ENCODE peak calls at places on chromosome 9, in nine cellular contexts. Q, E, L, V, H, T, M, G and P are unnamed samples.

GRCh38 chr9:75053869-75054268 is 25.8 kb upstream of the CARNMT1 start:
- DNase-seq in Q (no peak), E (no peak), L (no peak), V (no peak), H (no peak), T (no peak), M (peak; percentile 86), G (no peak), P (no peak)

GRCh38 chr9:115300116-115300515 is 182.2 kb upstream of the TNC start:
- DNase-seq in Q (no peak), E (no peak), L (no peak), V (no peak), H (no peak), T (no peak), M (no peak), G (no peak), P (no peak)

GRCh38 chr9:122314193-122314592 is 49.5 kb downstream of the MRRF start:
- DNase-seq in Q (no peak), E (no peak), L (no peak), V (no peak), H (no peak), T (no peak), M (no peak), G (no peak), P (no peak)

GRCh38 chr9:136539427-136540412 is 6.1 kb downstream of the NOTCH1 start:
- DNase-seq in Q (no peak), E (no peak), L (peak; percentile 83), V (no peak), H (peak; percentile 97), T (peak; percentile 69), M (peak; percentile 94), G (peak; percentile 79), P (peak; percentile 86)

GRCh38 chr9:113993838-113994540 is 84.1 kb downstream of the AMBP start:
- DNase-seq in Q (no peak), E (no peak), L (peak; percentile 95), V (peak; percentile 67), H (peak; percentile 89), T (peak; percentile 86), M (no peak), G (peak; percentile 28), P (peak; percentile 93)

GRCh38 chr9:132965478-132965877 is 13.0 kb upstream of the GFI1B start:
- DNase-seq in Q (no peak), E (no peak), L (no peak), V (no peak), H (no peak), T (no peak), M (no peak), G (no peak), P (no peak)

GRCh38 chr9:113621309-113621791 is 157.8 kb downstream of the RGS3 start:
- DNase-seq in Q (no peak), E (no peak), L (no peak), V (peak; percentile 93), H (peak; percentile 89), T (no peak), M (no peak), G (peak; percentile 59), P (peak; percentile 93)

GRCh38 chr9:111301195-111301594 is 28.8 kb downstream of the OR2K2 start:
- DNase-seq in Q (no peak), E (no peak), L (no peak), V (peak; percentile 67), H (no peak), T (no peak), M (no peak), G (no peak), P (no peak)

GRCh38 chr9:96688215-96688614 is 33.1 kb upstream of the PRXL2C start:
- DNase-seq in Q (no peak), E (no peak), L (no peak), V (no peak), H (no peak), T (no peak), M (no peak), G (no peak), P (no peak)

GRCh38 chr9:96691326-96691725 is 36.2 kb upstream of the PRXL2C start:
- DNase-seq in Q (no peak), E (no peak), L (no peak), V (no peak), H (no peak), T (no peak), M (no peak), G (no peak), P (no peak)

GRCh38 chr9:96680812-96681499 is 25.8 kb upstream of the PRXL2C start:
- DNase-seq in Q (no peak), E (no peak), L (no peak), V (no peak), H (no peak), T (no peak), M (no peak), G (no peak), P (no peak)

GRCh38 chr9:96688745-96689464 is 33.8 kb upstream of the PRXL2C start:
- DNase-seq in Q (no peak), E (no peak), L (no peak), V (no peak), H (no peak), T (no peak), M (no peak), G (no peak), P (no peak)

DNA sequence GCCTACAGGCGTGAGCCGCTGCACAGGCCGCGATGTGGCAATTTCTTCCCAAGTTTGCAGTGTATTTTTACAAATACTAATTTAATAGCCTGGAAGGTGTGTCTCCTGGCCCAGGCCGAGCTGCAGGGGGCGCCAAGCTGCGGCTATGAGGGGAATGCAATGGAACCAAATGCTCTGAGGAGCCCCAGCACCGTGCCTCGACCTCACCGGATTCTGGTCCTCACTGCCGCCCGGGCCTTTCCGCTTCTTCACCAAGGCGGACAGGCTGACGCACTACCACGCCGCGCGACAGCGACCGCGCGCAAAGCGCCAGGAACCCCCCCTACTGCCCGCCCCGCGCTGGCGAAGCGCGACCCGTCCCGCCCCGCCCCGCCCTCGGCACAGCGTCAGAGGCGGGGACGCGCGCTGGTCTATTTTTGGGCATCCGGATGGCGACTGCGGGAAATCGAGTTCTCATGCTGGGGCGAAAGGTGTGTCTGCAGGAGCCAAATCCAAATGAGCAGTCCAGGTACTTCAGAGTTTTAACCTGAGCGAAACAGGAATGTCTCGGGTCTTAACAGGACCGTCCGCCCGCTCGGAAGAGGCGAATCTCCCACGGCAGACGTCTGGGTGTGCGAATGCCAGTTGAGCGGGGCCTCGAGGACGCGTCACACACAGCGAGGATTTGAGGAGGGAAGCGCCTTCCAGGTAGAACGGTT is 31.7 kb upstream of the PRXL2C start:
- DNase-seq in Q (peak; percentile 82), E (peak; percentile 51), L (peak; percentile 74), V (peak; percentile 57), H (peak; percentile 84), T (peak; percentile 79), M (peak; percentile 60), G (peak; percentile 52), P (peak; percentile 92)
- H3K4me3 ChIP-seq in Q (peak overlapping the region; percentile 31), E (peak overlapping the region; percentile 49), L (peak overlapping the region; percentile 59), V (peak overlapping the region; percentile 67), H (peak overlapping the region; percentile 51), T (peak overlapping the region; percentile 47), M (peak overlapping the region; percentile 55), G (peak overlapping the region; percentile 63), P (peak overlapping the region; percentile 73)

GRCh38 chr9:16062542-16063240 is 509.8 kb downstream of the CCDC171 start:
- DNase-seq in Q (no peak), E (peak; percentile 82), L (no peak), V (peak; percentile 98), H (no peak), T (no peak), M (no peak), G (no peak), P (no peak)

GRCh38 chr9:16057541-16057940 is 504.7 kb downstream of the CCDC171 start:
- DNase-seq in Q (no peak), E (no peak), L (no peak), V (no peak), H (no peak), T (no peak), M (no peak), G (no peak), P (peak; percentile 52)

GRCh38 chr9:16053131-16053530 is 500.3 kb downstream of the CCDC171 start:
- DNase-seq in Q (no peak), E (no peak), L (no peak), V (no peak), H (no peak), T (no peak), M (no peak), G (no peak), P (peak; percentile 46)

GRCh38 chr9:16060457-16061129 is 507.8 kb downstream of the CCDC171 start:
- DNase-seq in Q (no peak), E (no peak), L (no peak), V (no peak), H (no peak), T (no peak), M (no peak), G (no peak), P (no peak)

DNA sequence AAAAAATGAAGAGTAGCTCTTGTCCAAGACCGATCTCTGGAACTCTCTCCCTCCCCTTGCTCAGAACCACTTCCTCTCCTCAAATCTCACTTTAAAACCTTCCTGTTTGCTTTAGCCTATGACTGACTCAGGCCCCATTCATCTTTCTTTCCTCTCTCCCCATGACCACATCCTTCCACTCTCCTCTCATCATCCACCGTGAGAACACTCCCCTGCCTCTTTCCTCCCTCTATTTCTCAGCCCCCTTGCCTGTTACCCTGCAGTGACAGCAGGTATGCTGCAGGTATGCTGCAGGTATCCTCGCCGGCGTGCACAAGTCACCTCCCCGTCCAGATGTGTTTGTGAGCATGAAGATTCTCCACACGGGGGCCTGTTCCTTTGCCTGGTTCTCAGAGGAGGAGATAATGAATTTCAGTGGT is 505.3 kb downstream of the CCDC171 start:
- DNase-seq in Q (no peak), E (no peak), L (no peak), V (peak; percentile 86), H (no peak), T (no peak), M (no peak), G (no peak), P (peak; percentile 21)
- TF ChIP-seq CTCF in Q (no peak), E (no peak), L (no peak), V (no peak), H (no peak), T (no peak), M (no peak), G (no peak), P (no peak)

GRCh38 chr9:134991808-134992754 is 74.4 kb upstream of the FCN1 start:
- DNase-seq in Q (no peak), E (no peak), L (no peak), V (no peak), H (no peak), T (peak; percentile 37), M (no peak), G (no peak), P (no peak)

GRCh38 chr9:134993416-134993815 is 75.7 kb upstream of the FCN1 start:
- DNase-seq in Q (no peak), E (no peak), L (no peak), V (no peak), H (no peak), T (peak; percentile 46), M (no peak), G (no peak), P (no peak)

GRCh38 chr9:134994926-134995791 is 77.4 kb upstream of the FCN1 start:
- DNase-seq in Q (no peak), E (no peak), L (no peak), V (no peak), H (no peak), T (peak; percentile 35), M (no peak), G (no peak), P (no peak)

GRCh38 chr9:134993996-134994720 is 76.4 kb upstream of the FCN1 start:
- DNase-seq in Q (no peak), E (no peak), L (no peak), V (no peak), H (no peak), T (peak; percentile 20), M (no peak), G (no peak), P (no peak)

DNA sequence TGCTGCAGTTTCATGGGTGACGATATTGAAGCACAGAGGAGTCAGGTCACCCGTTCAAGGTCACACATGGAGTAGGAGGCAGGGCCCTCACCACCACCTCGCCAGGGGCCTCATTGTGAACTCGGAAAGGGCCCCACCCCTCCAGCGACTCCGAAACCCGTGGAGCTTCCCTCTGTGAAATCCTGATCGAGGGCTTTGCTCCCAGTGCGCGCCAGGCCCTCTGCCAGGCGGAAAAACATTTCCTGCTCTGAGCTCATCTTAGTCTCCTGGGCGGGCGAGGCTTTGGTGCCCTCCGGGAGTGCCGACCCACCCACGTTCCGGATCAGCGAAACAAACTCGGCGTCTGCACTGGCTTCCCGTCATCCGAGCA is 75.0 kb upstream of the FCN1 start:
- DNase-seq in Q (no peak), E (no peak), L (no peak), V (no peak), H (no peak), T (peak; percentile 70), M (no peak), G (peak; percentile 65), P (no peak)
- H3K27ac ChIP-seq in Q (no peak overlapping the region), E (no peak overlapping the region), L (no peak overlapping the region), V (no peak overlapping the region), H (no peak overlapping the region), T (peak overlapping the region; percentile 60), M (no peak overlapping the region), G (peak overlapping the region; percentile 42), P (no peak overlapping the region)

GRCh38 chr9:105053209-105053652 is 125.3 kb upstream of the ABCA1 start:
- DNase-seq in Q (no peak), E (no peak), L (no peak), V (peak; percentile 94), H (no peak), T (no peak), M (no peak), G (no peak), P (peak; percentile 22)

GRCh38 chr9:105054488-105054887 is 126.5 kb upstream of the ABCA1 start:
- DNase-seq in Q (no peak), E (no peak), L (no peak), V (peak; percentile 89), H (no peak), T (no peak), M (no peak), G (no peak), P (no peak)

GRCh38 chr9:105052346-105052745 is 124.4 kb upstream of the ABCA1 start:
- DNase-seq in Q (no peak), E (no peak), L (no peak), V (no peak), H (no peak), T (no peak), M (no peak), G (no peak), P (no peak)

GRCh38 chr9:105059260-105059659 is 131.3 kb upstream of the ABCA1 start:
- DNase-seq in Q (no peak), E (no peak), L (no peak), V (no peak), H (no peak), T (no peak), M (no peak), G (no peak), P (no peak)

GRCh38 chr9:105055922-105056321 is 128.0 kb upstream of the ABCA1 start:
- DNase-seq in Q (peak; percentile 13), E (no peak), L (no peak), V (peak; percentile 84), H (no peak), T (no peak), M (no peak), G (no peak), P (no peak)
- H3K4me3 ChIP-seq in Q (no peak overlapping the region), E (no peak overlapping the region), L (no peak overlapping the region), V (no peak overlapping the region), H (no peak overlapping the region), T (no peak overlapping the region), M (no peak overlapping the region), G (no peak overlapping the region), P (no peak overlapping the region)